ENCODE peak calls at places on chromosomes 12 and 14, in ten cellular contexts. One of them, this sample, is unnamed.

GRCh38 chr12:125283521-125283920 is 218.3 kb downstream of the AACS start:
- DNase-seq in osteoblast: no peak
- DNase-seq in stomach: no peak
- DNase-seq in AG04450: no peak
- DNase-seq in hepatocyte: no peak
- DNase-seq in IMR-90: no peak
- DNase-seq in Peyer's patch: no peak
- DNase-seq in pancreas: no peak
- DNase-seq in NB4: no peak
- DNase-seq in BE2C: no peak
- DNase-seq in this sample: no peak

GRCh38 chr14:74860179-74860578 is 15.8 kb downstream of the PROX2 start:
- DNase-seq in osteoblast: no peak
- DNase-seq in stomach: no peak
- DNase-seq in AG04450: no peak
- DNase-seq in hepatocyte: no peak
- DNase-seq in IMR-90: no peak
- DNase-seq in Peyer's patch: no peak
- DNase-seq in pancreas: no peak
- DNase-seq in NB4: no peak
- DNase-seq in BE2C: no peak
- DNase-seq in this sample: no peak

GRCh38 chr14:90513151-90514014 is 116.6 kb downstream of the CALM1 start:
- DNase-seq in osteoblast: peak
- DNase-seq in stomach: peak
- DNase-seq in AG04450: no peak
- DNase-seq in hepatocyte: peak
- DNase-seq in IMR-90: peak
- DNase-seq in Peyer's patch: peak
- DNase-seq in pancreas: peak
- DNase-seq in NB4: no peak
- DNase-seq in BE2C: no peak
- DNase-seq in this sample: no peak

GRCh38 chr14:101495827-101496778 is 65.2 kb upstream of the DIO3 start:
- DNase-seq in osteoblast: peak
- DNase-seq in stomach: peak
- DNase-seq in AG04450: no peak
- DNase-seq in hepatocyte: no peak
- DNase-seq in IMR-90: no peak
- DNase-seq in Peyer's patch: peak
- DNase-seq in pancreas: peak
- DNase-seq in NB4: no peak
- DNase-seq in BE2C: no peak
- DNase-seq in this sample: no peak

GRCh38 chr14:71338153-71338552 is 430.9 kb downstream of the PCNX1 start:
- DNase-seq in osteoblast: no peak
- DNase-seq in stomach: no peak
- DNase-seq in AG04450: no peak
- DNase-seq in hepatocyte: peak
- DNase-seq in IMR-90: no peak
- DNase-seq in Peyer's patch: no peak
- DNase-seq in pancreas: no peak
- DNase-seq in NB4: no peak
- DNase-seq in BE2C: no peak
- DNase-seq in this sample: no peak

GRCh38 chr12:112947314-112947713 is 9.0 kb downstream of the OAS3 start:
- DNase-seq in osteoblast: no peak
- DNase-seq in stomach: no peak
- DNase-seq in AG04450: no peak
- DNase-seq in hepatocyte: no peak
- DNase-seq in IMR-90: no peak
- DNase-seq in Peyer's patch: no peak
- DNase-seq in pancreas: no peak
- DNase-seq in NB4: no peak
- DNase-seq in BE2C: no peak
- DNase-seq in this sample: no peak

GRCh38 chr12:79689477-79690155 is 1.1 kb downstream of the PAWR start:
- DNase-seq in osteoblast: peak
- DNase-seq in stomach: peak
- DNase-seq in AG04450: no peak
- DNase-seq in hepatocyte: peak
- DNase-seq in IMR-90: peak
- DNase-seq in Peyer's patch: peak
- DNase-seq in pancreas: peak
- DNase-seq in NB4: no peak
- DNase-seq in BE2C: peak
- DNase-seq in this sample: peak

GRCh38 chr12:65355461-65355860 is 77.0 kb downstream of the MSRB3 start:
- DNase-seq in osteoblast: no peak
- DNase-seq in stomach: no peak
- DNase-seq in AG04450: no peak
- DNase-seq in hepatocyte: peak
- DNase-seq in IMR-90: peak
- DNase-seq in Peyer's patch: no peak
- DNase-seq in pancreas: no peak
- DNase-seq in NB4: no peak
- DNase-seq in BE2C: no peak
- DNase-seq in this sample: peak

GRCh38 chr12:24095245-24095644 is 145.8 kb upstream of the SOX5 start:
- DNase-seq in osteoblast: no peak
- DNase-seq in stomach: no peak
- DNase-seq in AG04450: no peak
- DNase-seq in hepatocyte: no peak
- DNase-seq in IMR-90: no peak
- DNase-seq in Peyer's patch: no peak
- DNase-seq in pancreas: no peak
- DNase-seq in NB4: no peak
- DNase-seq in BE2C: no peak
- DNase-seq in this sample: no peak

GRCh38 chr14:91317381-91318313 is 73.1 kb upstream of the GPR68 start:
- DNase-seq in osteoblast: no peak
- DNase-seq in stomach: peak
- DNase-seq in AG04450: no peak
- DNase-seq in hepatocyte: no peak
- DNase-seq in IMR-90: no peak
- DNase-seq in Peyer's patch: peak
- DNase-seq in pancreas: peak
- DNase-seq in NB4: peak
- DNase-seq in BE2C: peak
- DNase-seq in this sample: peak

GRCh38 chr14:81529391-81529790 is 4.3 kb downstream of the SEL1L start:
- DNase-seq in osteoblast: no peak
- DNase-seq in stomach: no peak
- DNase-seq in AG04450: peak
- DNase-seq in hepatocyte: no peak
- DNase-seq in IMR-90: peak
- DNase-seq in Peyer's patch: no peak
- DNase-seq in pancreas: no peak
- DNase-seq in NB4: no peak
- DNase-seq in BE2C: no peak
- DNase-seq in this sample: peak

GRCh38 chr14:59176764-59177163 is 11.7 kb upstream of the DAAM1 start:
- DNase-seq in osteoblast: peak
- DNase-seq in stomach: no peak
- DNase-seq in AG04450: no peak
- DNase-seq in hepatocyte: no peak
- DNase-seq in IMR-90: no peak
- DNase-seq in Peyer's patch: no peak
- DNase-seq in pancreas: no peak
- DNase-seq in NB4: no peak
- DNase-seq in BE2C: no peak
- DNase-seq in this sample: no peak

GRCh38 chr14:106657460-106657859 is 1131.1 kb downstream of the TMEM121 start:
- DNase-seq in osteoblast: no peak
- DNase-seq in stomach: no peak
- DNase-seq in AG04450: no peak
- DNase-seq in hepatocyte: no peak
- DNase-seq in IMR-90: no peak
- DNase-seq in Peyer's patch: no peak
- DNase-seq in pancreas: no peak
- DNase-seq in NB4: peak
- DNase-seq in BE2C: no peak
- DNase-seq in this sample: no peak

GRCh38 chr14:39033371-39033770 is 69.7 kb downstream of the SEC23A start:
- DNase-seq in osteoblast: peak
- DNase-seq in stomach: no peak
- DNase-seq in AG04450: peak
- DNase-seq in hepatocyte: no peak
- DNase-seq in IMR-90: peak
- DNase-seq in Peyer's patch: no peak
- DNase-seq in pancreas: no peak
- DNase-seq in NB4: no peak
- DNase-seq in BE2C: no peak
- DNase-seq in this sample: peak

GRCh38 chr12:124563401-124563800 is 4.0 kb downstream of the NCOR2 start:
- DNase-seq in osteoblast: peak
- DNase-seq in stomach: no peak
- DNase-seq in AG04450: no peak
- DNase-seq in hepatocyte: no peak
- DNase-seq in IMR-90: no peak
- DNase-seq in Peyer's patch: no peak
- DNase-seq in pancreas: no peak
- DNase-seq in NB4: no peak
- DNase-seq in BE2C: no peak
- DNase-seq in this sample: no peak

GRCh38 chr12:107891967-107892366 is 117.5 kb downstream of the ASCL4 start:
- DNase-seq in osteoblast: no peak
- DNase-seq in stomach: no peak
- DNase-seq in AG04450: no peak
- DNase-seq in hepatocyte: peak
- DNase-seq in IMR-90: peak
- DNase-seq in Peyer's patch: no peak
- DNase-seq in pancreas: no peak
- DNase-seq in NB4: peak
- DNase-seq in BE2C: no peak
- DNase-seq in this sample: peak

GRCh38 chr12:131604146-131604844 is 106.6 kb upstream of the SFSWAP start:
- DNase-seq in osteoblast: peak
- DNase-seq in stomach: no peak
- DNase-seq in AG04450: no peak
- DNase-seq in hepatocyte: no peak
- DNase-seq in IMR-90: no peak
- DNase-seq in Peyer's patch: no peak
- DNase-seq in pancreas: no peak
- DNase-seq in NB4: peak
- DNase-seq in BE2C: no peak
- DNase-seq in this sample: no peak

GRCh38 chr12:117022465-117022864 is 76.8 kb downstream of the TESC start:
- DNase-seq in osteoblast: no peak
- DNase-seq in stomach: peak
- DNase-seq in AG04450: no peak
- DNase-seq in hepatocyte: no peak
- DNase-seq in IMR-90: no peak
- DNase-seq in Peyer's patch: no peak
- DNase-seq in pancreas: no peak
- DNase-seq in NB4: no peak
- DNase-seq in BE2C: no peak
- DNase-seq in this sample: no peak
- TF ChIP-seq CTCF in osteoblast: no peak
- TF ChIP-seq CTCF in stomach: no peak
- TF ChIP-seq CTCF in AG04450: no peak
- TF ChIP-seq CTCF in hepatocyte: no peak
- TF ChIP-seq CTCF in IMR-90: no peak
- TF ChIP-seq CTCF in Peyer's patch: no peak
- TF ChIP-seq CTCF in pancreas: no peak
- TF ChIP-seq CTCF in NB4: no peak
- TF ChIP-seq CTCF in BE2C: no peak
- TF ChIP-seq CTCF in this sample: no peak

GRCh38 chr14:69263364-69263763 is 3.4 kb downstream of the GALNT16 start:
- DNase-seq in osteoblast: peak
- DNase-seq in stomach: no peak
- DNase-seq in AG04450: peak
- DNase-seq in hepatocyte: no peak
- DNase-seq in IMR-90: peak
- DNase-seq in Peyer's patch: no peak
- DNase-seq in pancreas: no peak
- DNase-seq in NB4: peak
- DNase-seq in BE2C: peak
- DNase-seq in this sample: peak

GRCh38 chr14:69262516-69262915 is 2.6 kb downstream of the GALNT16 start:
- DNase-seq in osteoblast: no peak
- DNase-seq in stomach: no peak
- DNase-seq in AG04450: no peak
- DNase-seq in hepatocyte: no peak
- DNase-seq in IMR-90: no peak
- DNase-seq in Peyer's patch: no peak
- DNase-seq in pancreas: no peak
- DNase-seq in NB4: no peak
- DNase-seq in BE2C: no peak
- DNase-seq in this sample: no peak

GRCh38 chr14:69260246-69260978 is 454 bp downstream of the GALNT16 start:
- DNase-seq in osteoblast: peak
- DNase-seq in stomach: no peak
- DNase-seq in AG04450: no peak
- DNase-seq in hepatocyte: peak
- DNase-seq in IMR-90: peak
- DNase-seq in Peyer's patch: no peak
- DNase-seq in pancreas: no peak
- DNase-seq in NB4: no peak
- DNase-seq in BE2C: peak
- DNase-seq in this sample: peak

GRCh38 chr14:69260979-69261605 is 1.1 kb downstream of the GALNT16 start:
- DNase-seq in osteoblast: peak
- DNase-seq in stomach: peak
- DNase-seq in AG04450: no peak
- DNase-seq in hepatocyte: peak
- DNase-seq in IMR-90: no peak
- DNase-seq in Peyer's patch: peak
- DNase-seq in pancreas: peak
- DNase-seq in NB4: no peak
- DNase-seq in BE2C: peak
- DNase-seq in this sample: no peak

GRCh38 chr14:69261761-69262331 is 1.9 kb downstream of the GALNT16 start:
- DNase-seq in osteoblast: no peak
- DNase-seq in stomach: no peak
- DNase-seq in AG04450: no peak
- DNase-seq in hepatocyte: peak
- DNase-seq in IMR-90: peak
- DNase-seq in Peyer's patch: peak
- DNase-seq in pancreas: no peak
- DNase-seq in NB4: peak
- DNase-seq in BE2C: peak
- DNase-seq in this sample: peak
- H3K4me3 ChIP-seq in osteoblast: no peak
- H3K4me3 ChIP-seq in stomach: peak
- H3K4me3 ChIP-seq in AG04450: no peak
- H3K4me3 ChIP-seq in hepatocyte: no peak
- H3K4me3 ChIP-seq in IMR-90: no peak
- H3K4me3 ChIP-seq in Peyer's patch: peak
- H3K4me3 ChIP-seq in pancreas: no peak
- H3K4me3 ChIP-seq in NB4: no peak
- H3K4me3 ChIP-seq in BE2C: peak
- H3K4me3 ChIP-seq in this sample: no peak

GRCh38 chr12:128969480-128970055 is 116.3 kb downstream of the GLT1D1 start:
- DNase-seq in osteoblast: no peak
- DNase-seq in stomach: peak
- DNase-seq in AG04450: no peak
- DNase-seq in hepatocyte: peak
- DNase-seq in IMR-90: no peak
- DNase-seq in Peyer's patch: no peak
- DNase-seq in pancreas: peak
- DNase-seq in NB4: peak
- DNase-seq in BE2C: no peak
- DNase-seq in this sample: no peak
- TF ChIP-seq CTCF in osteoblast: no peak
- TF ChIP-seq CTCF in stomach: no peak
- TF ChIP-seq CTCF in AG04450: no peak
- TF ChIP-seq CTCF in hepatocyte: peak
- TF ChIP-seq CTCF in IMR-90: no peak
- TF ChIP-seq CTCF in Peyer's patch: no peak
- TF ChIP-seq CTCF in pancreas: peak
- TF ChIP-seq CTCF in NB4: peak
- TF ChIP-seq CTCF in BE2C: no peak
- TF ChIP-seq CTCF in this sample: no peak

GRCh38 chr12:52618866-52619265 is 507 bp upstream of the KRT73 start:
- DNase-seq in osteoblast: no peak
- DNase-seq in stomach: no peak
- DNase-seq in AG04450: no peak
- DNase-seq in hepatocyte: no peak
- DNase-seq in IMR-90: no peak
- DNase-seq in Peyer's patch: no peak
- DNase-seq in pancreas: no peak
- DNase-seq in NB4: no peak
- DNase-seq in BE2C: no peak
- DNase-seq in this sample: no peak
- H3K4me3 ChIP-seq in osteoblast: no peak
- H3K4me3 ChIP-seq in stomach: no peak
- H3K4me3 ChIP-seq in AG04450: no peak
- H3K4me3 ChIP-seq in hepatocyte: no peak
- H3K4me3 ChIP-seq in IMR-90: no peak
- H3K4me3 ChIP-seq in Peyer's patch: no peak
- H3K4me3 ChIP-seq in pancreas: no peak
- H3K4me3 ChIP-seq in NB4: no peak
- H3K4me3 ChIP-seq in BE2C: no peak
- H3K4me3 ChIP-seq in this sample: no peak